ENCODE peak calls at places on chromosomes 2 and 18, in seven cellular contexts. One of them, this sample, is unnamed.

GRCh38 chr2:236971131-236971850 is 114.4 kb upstream of the COPS8 start:
- DNase-seq in breast epithelium: no peak
- DNase-seq in B cell: no peak
- DNase-seq in CD8-positive, alpha-beta T cell: no peak
- DNase-seq in gastrocnemius medialis: peak
- DNase-seq in fibroblast of the aortic adventitia: no peak
- DNase-seq in Peyer's patch: no peak
- DNase-seq in this sample: no peak

GRCh38 chr2:1730047-1730937 is 14.0 kb downstream of the PXDN start:
- DNase-seq in breast epithelium: peak
- DNase-seq in B cell: no peak
- DNase-seq in CD8-positive, alpha-beta T cell: peak
- DNase-seq in gastrocnemius medialis: no peak
- DNase-seq in fibroblast of the aortic adventitia: peak
- DNase-seq in Peyer's patch: no peak
- DNase-seq in this sample: peak

GRCh38 chr2:106108351-106108750 is 85.8 kb downstream of the UXS1 start:
- DNase-seq in breast epithelium: no peak
- DNase-seq in B cell: no peak
- DNase-seq in CD8-positive, alpha-beta T cell: no peak
- DNase-seq in gastrocnemius medialis: no peak
- DNase-seq in fibroblast of the aortic adventitia: peak
- DNase-seq in Peyer's patch: no peak
- DNase-seq in this sample: peak

GRCh38 chr18:50203801-50204604 is 9.1 kb upstream of the MYO5B start:
- DNase-seq in breast epithelium: no peak
- DNase-seq in B cell: no peak
- DNase-seq in CD8-positive, alpha-beta T cell: no peak
- DNase-seq in gastrocnemius medialis: no peak
- DNase-seq in fibroblast of the aortic adventitia: peak
- DNase-seq in Peyer's patch: peak
- DNase-seq in this sample: peak

GRCh38 chr2:178188466-178188865 is 5.8 kb upstream of the OSBPL6 start:
- DNase-seq in breast epithelium: no peak
- DNase-seq in B cell: no peak
- DNase-seq in CD8-positive, alpha-beta T cell: no peak
- DNase-seq in gastrocnemius medialis: no peak
- DNase-seq in fibroblast of the aortic adventitia: no peak
- DNase-seq in Peyer's patch: no peak
- DNase-seq in this sample: no peak

GRCh38 chr2:158505448-158505934 is 48.7 kb downstream of the PKP4 start:
- DNase-seq in breast epithelium: no peak
- DNase-seq in B cell: no peak
- DNase-seq in CD8-positive, alpha-beta T cell: no peak
- DNase-seq in gastrocnemius medialis: no peak
- DNase-seq in fibroblast of the aortic adventitia: no peak
- DNase-seq in Peyer's patch: no peak
- DNase-seq in this sample: peak

GRCh38 chr2:174824098-174824497 is 59.8 kb upstream of the CHRNA1 start:
- DNase-seq in breast epithelium: no peak
- DNase-seq in B cell: no peak
- DNase-seq in CD8-positive, alpha-beta T cell: no peak
- DNase-seq in gastrocnemius medialis: no peak
- DNase-seq in fibroblast of the aortic adventitia: no peak
- DNase-seq in Peyer's patch: no peak
- DNase-seq in this sample: no peak

GRCh38 chr2:152491139-152491472 is 156.1 kb downstream of the FMNL2 start:
- DNase-seq in breast epithelium: no peak
- DNase-seq in B cell: no peak
- DNase-seq in CD8-positive, alpha-beta T cell: no peak
- DNase-seq in gastrocnemius medialis: peak
- DNase-seq in fibroblast of the aortic adventitia: no peak
- DNase-seq in Peyer's patch: no peak
- DNase-seq in this sample: no peak

GRCh38 chr2:175004980-175005832 is at the start of gene CHN1:
- DNase-seq in breast epithelium: peak
- DNase-seq in B cell: peak
- DNase-seq in CD8-positive, alpha-beta T cell: peak
- DNase-seq in gastrocnemius medialis: peak
- DNase-seq in fibroblast of the aortic adventitia: peak
- DNase-seq in Peyer's patch: peak
- DNase-seq in this sample: peak

GRCh38 chr2:180728928-180729559 is 251.4 kb upstream of the UBE2E3 start:
- DNase-seq in breast epithelium: no peak
- DNase-seq in B cell: no peak
- DNase-seq in CD8-positive, alpha-beta T cell: no peak
- DNase-seq in gastrocnemius medialis: no peak
- DNase-seq in fibroblast of the aortic adventitia: peak
- DNase-seq in Peyer's patch: no peak
- DNase-seq in this sample: peak

GRCh38 chr2:85132392-85132791 is 800 bp upstream of the TCF7L1 start:
- DNase-seq in breast epithelium: peak
- DNase-seq in B cell: no peak
- DNase-seq in CD8-positive, alpha-beta T cell: no peak
- DNase-seq in gastrocnemius medialis: no peak
- DNase-seq in fibroblast of the aortic adventitia: peak
- DNase-seq in Peyer's patch: no peak
- DNase-seq in this sample: no peak

GRCh38 chr2:138841459-138841858 is 61.3 kb upstream of the NXPH2 start:
- DNase-seq in breast epithelium: no peak
- DNase-seq in B cell: no peak
- DNase-seq in CD8-positive, alpha-beta T cell: no peak
- DNase-seq in gastrocnemius medialis: no peak
- DNase-seq in fibroblast of the aortic adventitia: no peak
- DNase-seq in Peyer's patch: no peak
- DNase-seq in this sample: no peak

GRCh38 chr18:27311114-27311513 is 126.0 kb upstream of the CHST9 start:
- DNase-seq in breast epithelium: no peak
- DNase-seq in B cell: no peak
- DNase-seq in CD8-positive, alpha-beta T cell: no peak
- DNase-seq in gastrocnemius medialis: no peak
- DNase-seq in fibroblast of the aortic adventitia: no peak
- DNase-seq in Peyer's patch: no peak
- DNase-seq in this sample: no peak

GRCh38 chr18:40179647-40180175 is 1775.3 kb upstream of the PIK3C3 start:
- DNase-seq in breast epithelium: no peak
- DNase-seq in B cell: no peak
- DNase-seq in CD8-positive, alpha-beta T cell: no peak
- DNase-seq in gastrocnemius medialis: no peak
- DNase-seq in fibroblast of the aortic adventitia: no peak
- DNase-seq in Peyer's patch: no peak
- DNase-seq in this sample: no peak
- TF ChIP-seq CTCF in breast epithelium: no peak
- TF ChIP-seq CTCF in B cell: no peak
- TF ChIP-seq CTCF in CD8-positive, alpha-beta T cell: no peak
- TF ChIP-seq CTCF in gastrocnemius medialis: no peak
- TF ChIP-seq CTCF in fibroblast of the aortic adventitia: no peak
- TF ChIP-seq CTCF in Peyer's patch: no peak
- TF ChIP-seq CTCF in this sample: no peak

DNA sequence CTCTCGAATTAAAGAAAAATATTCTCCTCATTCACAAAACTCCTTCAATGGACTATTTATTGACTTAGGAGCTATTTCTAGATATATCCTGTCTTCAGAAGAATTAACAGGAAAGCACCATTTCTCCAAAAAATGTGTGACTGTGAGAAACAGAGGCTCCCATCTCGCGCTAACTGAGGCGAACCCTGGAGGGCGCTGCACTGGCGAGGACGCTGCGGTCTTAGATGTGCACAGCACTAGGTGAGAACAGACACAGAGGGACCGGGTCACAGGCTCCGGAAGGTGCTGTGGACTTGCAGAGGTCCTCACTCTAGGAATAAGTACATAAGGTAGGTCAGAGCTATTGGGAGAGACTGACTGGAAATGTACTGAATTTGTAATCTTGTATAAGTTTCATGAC is 229.7 kb upstream of the SLC35G4 start:
- DNase-seq in breast epithelium: no peak
- DNase-seq in B cell: no peak
- DNase-seq in CD8-positive, alpha-beta T cell: no peak
- DNase-seq in gastrocnemius medialis: no peak
- DNase-seq in fibroblast of the aortic adventitia: no peak
- DNase-seq in Peyer's patch: no peak
- DNase-seq in this sample: no peak
- TF ChIP-seq CTCF in breast epithelium: no peak
- TF ChIP-seq CTCF in B cell: no peak
- TF ChIP-seq CTCF in CD8-positive, alpha-beta T cell: no peak
- TF ChIP-seq CTCF in gastrocnemius medialis: no peak
- TF ChIP-seq CTCF in fibroblast of the aortic adventitia: no peak
- TF ChIP-seq CTCF in Peyer's patch: no peak
- TF ChIP-seq CTCF in this sample: no peak

GRCh38 chr18:3067213-3068118 is 54.5 kb upstream of the LPIN2 start:
- DNase-seq in breast epithelium: no peak
- DNase-seq in B cell: no peak
- DNase-seq in CD8-positive, alpha-beta T cell: peak
- DNase-seq in gastrocnemius medialis: no peak
- DNase-seq in fibroblast of the aortic adventitia: no peak
- DNase-seq in Peyer's patch: no peak
- DNase-seq in this sample: no peak
- TF ChIP-seq CTCF in breast epithelium: no peak
- TF ChIP-seq CTCF in B cell: no peak
- TF ChIP-seq CTCF in CD8-positive, alpha-beta T cell: no peak
- TF ChIP-seq CTCF in gastrocnemius medialis: no peak
- TF ChIP-seq CTCF in fibroblast of the aortic adventitia: no peak
- TF ChIP-seq CTCF in Peyer's patch: no peak
- TF ChIP-seq CTCF in this sample: no peak

GRCh38 chr18:11387880-11388279 is 221.5 kb upstream of the SLC35G4 start:
- DNase-seq in breast epithelium: no peak
- DNase-seq in B cell: no peak
- DNase-seq in CD8-positive, alpha-beta T cell: no peak
- DNase-seq in gastrocnemius medialis: peak
- DNase-seq in fibroblast of the aortic adventitia: peak
- DNase-seq in Peyer's patch: no peak
- DNase-seq in this sample: peak
- TF ChIP-seq CTCF in breast epithelium: peak
- TF ChIP-seq CTCF in B cell: no peak
- TF ChIP-seq CTCF in CD8-positive, alpha-beta T cell: no peak
- TF ChIP-seq CTCF in gastrocnemius medialis: peak
- TF ChIP-seq CTCF in fibroblast of the aortic adventitia: peak
- TF ChIP-seq CTCF in Peyer's patch: no peak
- TF ChIP-seq CTCF in this sample: peak